ENCODE peak calls at places on chromosomes 4 and X, in six cellular contexts. One of them, this sample, is unnamed. For H3K27me3, the result is how much of the 10 kb centered on the place peaks cover.

GRCh38 chrX:49884290-49884862 is 5.1 kb downstream of the USP27X start:
- DNase-seq in CD8-positive, alpha-beta T cell: peak
- DNase-seq in H7: peak
- DNase-seq in mammary epithelial cell: peak
- DNase-seq in right cardiac atrium: peak
- DNase-seq in thyroid gland: peak
- DNase-seq in this sample: no peak

GRCh38 chr4:101074326-101074725 is 273.0 kb downstream of the PPP3CA start:
- DNase-seq in CD8-positive, alpha-beta T cell: no peak
- DNase-seq in H7: no peak
- DNase-seq in mammary epithelial cell: no peak
- DNase-seq in right cardiac atrium: no peak
- DNase-seq in thyroid gland: no peak
- DNase-seq in this sample: no peak

GRCh38 chr4:84965558-84966381 is 720 bp downstream of the WDFY3 start:
- DNase-seq in CD8-positive, alpha-beta T cell: no peak
- DNase-seq in H7: peak
- DNase-seq in mammary epithelial cell: peak
- DNase-seq in right cardiac atrium: peak
- DNase-seq in thyroid gland: peak
- DNase-seq in this sample: no peak

GRCh38 chr4:8747896-8748575 is 123.6 kb downstream of the HMX1 start:
- DNase-seq in CD8-positive, alpha-beta T cell: no peak
- DNase-seq in H7: no peak
- DNase-seq in mammary epithelial cell: no peak
- DNase-seq in right cardiac atrium: no peak
- DNase-seq in thyroid gland: no peak
- DNase-seq in this sample: no peak

GRCh38 chr4:26058537-26058936 is 144.5 kb downstream of the SMIM20 start:
- DNase-seq in CD8-positive, alpha-beta T cell: no peak
- DNase-seq in H7: no peak
- DNase-seq in mammary epithelial cell: peak
- DNase-seq in right cardiac atrium: peak
- DNase-seq in thyroid gland: peak
- DNase-seq in this sample: no peak

GRCh38 chr4:155742310-155743015 is 16.4 kb upstream of the GUCY1B1 start:
- DNase-seq in CD8-positive, alpha-beta T cell: no peak
- DNase-seq in H7: no peak
- DNase-seq in mammary epithelial cell: no peak
- DNase-seq in right cardiac atrium: no peak
- DNase-seq in thyroid gland: no peak
- DNase-seq in this sample: no peak

GRCh38 chr4:47525154-47525819 is 40.2 kb downstream of the ATP10D start:
- DNase-seq in CD8-positive, alpha-beta T cell: no peak
- DNase-seq in H7: no peak
- DNase-seq in mammary epithelial cell: peak
- DNase-seq in right cardiac atrium: no peak
- DNase-seq in thyroid gland: no peak
- DNase-seq in this sample: no peak

GRCh38 chr4:170589597-170590191 is 499.9 kb upstream of the AADAT start:
- DNase-seq in CD8-positive, alpha-beta T cell: no peak
- DNase-seq in H7: peak
- DNase-seq in mammary epithelial cell: peak
- DNase-seq in right cardiac atrium: no peak
- DNase-seq in thyroid gland: no peak
- DNase-seq in this sample: no peak

GRCh38 chrX:38649674-38650647 is 88.6 kb downstream of the TSPAN7 start:
- DNase-seq in CD8-positive, alpha-beta T cell: no peak
- DNase-seq in H7: no peak
- DNase-seq in mammary epithelial cell: no peak
- DNase-seq in right cardiac atrium: no peak
- DNase-seq in thyroid gland: peak
- DNase-seq in this sample: no peak

GRCh38 chrX:96182366-96182765 is 502.3 kb upstream of the DIAPH2 start:
- DNase-seq in CD8-positive, alpha-beta T cell: no peak
- DNase-seq in H7: peak
- DNase-seq in mammary epithelial cell: peak
- DNase-seq in right cardiac atrium: peak
- DNase-seq in thyroid gland: no peak
- DNase-seq in this sample: no peak

GRCh38 chr4:129218355-129218754 is 122.4 kb downstream of the C4orf33 start:
- DNase-seq in CD8-positive, alpha-beta T cell: no peak
- DNase-seq in H7: no peak
- DNase-seq in mammary epithelial cell: no peak
- DNase-seq in right cardiac atrium: peak
- DNase-seq in thyroid gland: peak
- DNase-seq in this sample: no peak

GRCh38 chr4:19298998-19299397 is 952.7 kb upstream of the SLIT2 start:
- DNase-seq in CD8-positive, alpha-beta T cell: no peak
- DNase-seq in H7: no peak
- DNase-seq in mammary epithelial cell: no peak
- DNase-seq in right cardiac atrium: no peak
- DNase-seq in thyroid gland: no peak
- DNase-seq in this sample: no peak

GRCh38 chrX:96407043-96407442 is 277.6 kb upstream of the DIAPH2 start:
- DNase-seq in CD8-positive, alpha-beta T cell: no peak
- DNase-seq in H7: no peak
- DNase-seq in mammary epithelial cell: no peak
- DNase-seq in right cardiac atrium: peak
- DNase-seq in thyroid gland: peak
- DNase-seq in this sample: no peak

GRCh38 chr4:38313175-38313574 is 350.8 kb upstream of the KLF3 start:
- DNase-seq in CD8-positive, alpha-beta T cell: no peak
- DNase-seq in H7: no peak
- DNase-seq in mammary epithelial cell: no peak
- DNase-seq in right cardiac atrium: no peak
- DNase-seq in thyroid gland: no peak
- DNase-seq in this sample: no peak

GRCh38 chr4:38162240-38162784 is 202.1 kb downstream of the PTTG2 start:
- DNase-seq in CD8-positive, alpha-beta T cell: no peak
- DNase-seq in H7: no peak
- DNase-seq in mammary epithelial cell: peak
- DNase-seq in right cardiac atrium: no peak
- DNase-seq in thyroid gland: no peak
- DNase-seq in this sample: no peak

GRCh38 chr4:145779319-145779801 is 99.4 kb downstream of the C4orf51 start:
- DNase-seq in CD8-positive, alpha-beta T cell: no peak
- DNase-seq in H7: no peak
- DNase-seq in mammary epithelial cell: no peak
- DNase-seq in right cardiac atrium: no peak
- DNase-seq in thyroid gland: no peak
- DNase-seq in this sample: no peak

GRCh38 chr4:118193421-118193820 is 159.1 kb downstream of the NDST3 start:
- DNase-seq in CD8-positive, alpha-beta T cell: no peak
- DNase-seq in H7: no peak
- DNase-seq in mammary epithelial cell: no peak
- DNase-seq in right cardiac atrium: no peak
- DNase-seq in thyroid gland: no peak
- DNase-seq in this sample: no peak

GRCh38 chr4:78517050-78517652 is 34.4 kb upstream of the ANXA3 start:
- DNase-seq in CD8-positive, alpha-beta T cell: no peak
- DNase-seq in H7: peak
- DNase-seq in mammary epithelial cell: peak
- DNase-seq in right cardiac atrium: no peak
- DNase-seq in thyroid gland: no peak
- DNase-seq in this sample: no peak

GRCh38 chr4:85557016-85557901 is 82.3 kb downstream of the ARHGAP24 start:
- DNase-seq in CD8-positive, alpha-beta T cell: no peak
- DNase-seq in H7: no peak
- DNase-seq in mammary epithelial cell: no peak
- DNase-seq in right cardiac atrium: no peak
- DNase-seq in thyroid gland: no peak
- DNase-seq in this sample: no peak

GRCh38 chr4:105808459-105809041 is 86.7 kb upstream of the NPNT start:
- DNase-seq in CD8-positive, alpha-beta T cell: no peak
- DNase-seq in H7: no peak
- DNase-seq in mammary epithelial cell: peak
- DNase-seq in right cardiac atrium: no peak
- DNase-seq in thyroid gland: no peak
- DNase-seq in this sample: no peak

GRCh38 chrX:44223150-44223549 is 120.3 kb downstream of the EFHC2 start:
- DNase-seq in CD8-positive, alpha-beta T cell: no peak
- DNase-seq in H7: no peak
- DNase-seq in mammary epithelial cell: peak
- DNase-seq in right cardiac atrium: no peak
- DNase-seq in thyroid gland: peak
- DNase-seq in this sample: no peak

GRCh38 chr4:13626492-13627184 is 887 bp downstream of the BOD1L1 start:
- DNase-seq in CD8-positive, alpha-beta T cell: no peak
- DNase-seq in H7: no peak
- DNase-seq in mammary epithelial cell: peak
- DNase-seq in right cardiac atrium: no peak
- DNase-seq in thyroid gland: no peak
- DNase-seq in this sample: no peak

GRCh38 chr4:1081689-1082040 is 31.7 kb downstream of the RNF212 start:
- DNase-seq in CD8-positive, alpha-beta T cell: no peak
- DNase-seq in H7: peak
- DNase-seq in mammary epithelial cell: no peak
- DNase-seq in right cardiac atrium: no peak
- DNase-seq in thyroid gland: no peak
- DNase-seq in this sample: no peak
- H3K27me3 ChIP-seq in CD8-positive, alpha-beta T cell: under half
- H3K27me3 ChIP-seq in H7: under half
- H3K27me3 ChIP-seq in mammary epithelial cell: under half
- H3K27me3 ChIP-seq in right cardiac atrium: under half
- H3K27me3 ChIP-seq in thyroid gland: under half
- H3K27me3 ChIP-seq in this sample: under half

GRCh38 chrX:136780241-136780640 is 491 bp downstream of the ARHGEF6 start:
- DNase-seq in CD8-positive, alpha-beta T cell: no peak
- DNase-seq in H7: no peak
- DNase-seq in mammary epithelial cell: no peak
- DNase-seq in right cardiac atrium: no peak
- DNase-seq in thyroid gland: no peak
- DNase-seq in this sample: no peak
- H3K4me3 ChIP-seq in CD8-positive, alpha-beta T cell: peak
- H3K4me3 ChIP-seq in H7: no peak
- H3K4me3 ChIP-seq in mammary epithelial cell: no peak
- H3K4me3 ChIP-seq in right cardiac atrium: peak
- H3K4me3 ChIP-seq in thyroid gland: no peak
- H3K4me3 ChIP-seq in this sample: peak

GRCh38 chrX:13898603-13899002 is 81.7 kb upstream of the GPM6B start:
- DNase-seq in CD8-positive, alpha-beta T cell: no peak
- DNase-seq in H7: no peak
- DNase-seq in mammary epithelial cell: peak
- DNase-seq in right cardiac atrium: no peak
- DNase-seq in thyroid gland: no peak
- DNase-seq in this sample: no peak
- H3K27me3 ChIP-seq in CD8-positive, alpha-beta T cell: under half
- H3K27me3 ChIP-seq in H7: under half
- H3K27me3 ChIP-seq in mammary epithelial cell: under half
- H3K27me3 ChIP-seq in right cardiac atrium: under half
- H3K27me3 ChIP-seq in thyroid gland: under half
- H3K27me3 ChIP-seq in this sample: under half

DNA sequence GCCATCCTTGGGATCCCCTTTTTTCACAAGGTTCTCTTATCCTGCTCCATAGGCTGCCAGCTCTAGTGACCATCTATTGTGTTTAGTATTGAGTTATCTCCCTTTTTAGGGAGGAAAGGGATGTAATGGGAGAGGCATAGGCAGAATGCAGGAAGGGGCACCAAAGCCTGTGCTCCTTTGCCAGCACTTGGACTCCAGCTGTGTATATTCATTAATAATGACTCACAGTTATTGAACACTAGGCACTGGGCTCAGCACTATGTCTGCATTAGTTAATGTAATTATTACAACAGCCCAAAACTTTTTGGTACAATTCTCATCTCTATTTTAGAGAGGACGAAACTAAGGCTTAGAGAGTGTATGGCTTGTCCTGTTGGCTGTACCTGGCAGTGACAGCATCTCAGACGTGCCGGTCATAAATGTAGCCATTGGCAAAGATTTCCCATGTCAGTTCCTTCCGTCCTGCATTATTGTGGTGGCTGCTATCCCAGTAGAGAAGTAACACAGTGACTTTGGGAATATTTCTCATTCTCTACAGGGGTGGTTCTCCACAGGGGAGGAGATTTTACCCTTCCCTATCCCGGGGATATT is 90.3 kb downstream of the AFF1 start:
- DNase-seq in CD8-positive, alpha-beta T cell: no peak
- DNase-seq in H7: no peak
- DNase-seq in mammary epithelial cell: no peak
- DNase-seq in right cardiac atrium: no peak
- DNase-seq in thyroid gland: no peak
- DNase-seq in this sample: no peak
- H3K4me3 ChIP-seq in CD8-positive, alpha-beta T cell: no peak
- H3K4me3 ChIP-seq in H7: no peak
- H3K4me3 ChIP-seq in mammary epithelial cell: no peak
- H3K4me3 ChIP-seq in right cardiac atrium: no peak
- H3K4me3 ChIP-seq in thyroid gland: no peak
- H3K4me3 ChIP-seq in this sample: no peak

DNA sequence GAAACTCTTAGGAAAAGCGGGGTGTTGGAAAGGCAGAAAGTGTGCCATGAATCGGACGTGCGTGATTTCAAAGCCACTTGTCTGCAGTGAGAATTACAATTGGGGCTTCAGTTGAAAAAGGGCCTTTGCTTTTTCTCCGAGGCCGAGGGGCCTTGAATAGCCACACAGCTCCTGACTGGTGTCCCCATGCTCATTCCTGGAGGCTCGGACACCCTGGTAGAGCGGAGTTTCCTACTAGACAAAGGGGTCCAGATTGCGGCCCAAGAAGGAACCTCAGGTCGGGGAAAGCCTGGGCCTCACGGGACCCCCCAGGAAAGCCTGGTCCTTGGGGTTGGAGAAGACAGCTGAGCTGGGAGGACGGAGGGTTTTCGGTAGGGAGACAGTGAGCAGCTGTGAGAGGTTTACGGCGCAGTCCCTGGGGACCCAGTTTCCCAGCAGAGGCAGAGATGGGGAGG is 3.1 kb upstream of the SHOX start:
- DNase-seq in CD8-positive, alpha-beta T cell: no peak
- DNase-seq in H7: peak
- DNase-seq in mammary epithelial cell: no peak
- DNase-seq in right cardiac atrium: no peak
- DNase-seq in thyroid gland: no peak
- DNase-seq in this sample: no peak
- H3K27me3 ChIP-seq in CD8-positive, alpha-beta T cell: under half
- H3K27me3 ChIP-seq in H7: half or more
- H3K27me3 ChIP-seq in mammary epithelial cell: under half
- H3K27me3 ChIP-seq in right cardiac atrium: under half
- H3K27me3 ChIP-seq in thyroid gland: under half
- H3K27me3 ChIP-seq in this sample: under half

DNA sequence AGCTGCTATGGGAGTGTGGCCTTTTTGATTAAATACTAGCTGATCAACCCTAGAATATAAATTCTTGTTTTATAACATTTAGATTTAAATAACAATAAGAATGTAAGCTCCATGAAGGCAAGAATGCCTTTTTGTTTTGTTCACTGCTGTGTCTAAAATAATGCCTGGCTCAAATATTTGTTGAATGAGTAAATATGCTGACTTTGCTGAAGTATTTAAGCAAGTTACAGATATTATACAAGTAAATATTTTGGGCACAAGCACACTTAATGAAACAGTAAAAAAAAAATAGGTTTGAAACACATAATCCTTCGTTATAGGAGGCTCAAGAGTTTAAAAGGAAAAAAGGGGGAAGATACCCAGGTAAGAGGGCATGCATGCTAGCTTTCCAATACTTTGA is 24.1 kb downstream of the FABP2 start:
- DNase-seq in CD8-positive, alpha-beta T cell: no peak
- DNase-seq in H7: no peak
- DNase-seq in mammary epithelial cell: no peak
- DNase-seq in right cardiac atrium: no peak
- DNase-seq in thyroid gland: no peak
- DNase-seq in this sample: no peak
- H3K4me3 ChIP-seq in CD8-positive, alpha-beta T cell: no peak
- H3K4me3 ChIP-seq in H7: no peak
- H3K4me3 ChIP-seq in mammary epithelial cell: peak
- H3K4me3 ChIP-seq in right cardiac atrium: peak
- H3K4me3 ChIP-seq in thyroid gland: no peak
- H3K4me3 ChIP-seq in this sample: no peak